ENCODE peak calls at places on chromosome 18, in seven cellular contexts. L is cardiac fibroblast, D is astrocyte of the spinal cord, H is fibroblast of the aortic adventitia, G is BJ, V is dorsolateral prefrontal cortex, K is WERI-Rb-1. P is an unnamed sample.

GRCh38 chr18:62281684-62282083 is 43.4 kb upstream of the TNFRSF11A start:
- DNase-seq in L (peak; percentile 91), D (peak; percentile 85), H (peak; percentile 91), G (peak; percentile 49), V (no peak), K (no peak), P (peak; percentile 9)

GRCh38 chr18:49224130-49224529 is 236.3 kb downstream of the DYM start:
- DNase-seq in L (no peak), D (no peak), H (no peak), G (no peak), V (no peak), K (no peak), P (no peak)

GRCh38 chr18:58911766-58912165 is 47.1 kb downstream of the ZNF532 start:
- DNase-seq in L (peak; percentile 56), D (peak; percentile 33), H (peak; percentile 46), G (no peak), V (no peak), K (no peak), P (no peak)

GRCh38 chr18:22340340-22340739 is 77.4 kb downstream of the CTAGE1 start:
- DNase-seq in L (no peak), D (no peak), H (no peak), G (no peak), V (no peak), K (no peak), P (no peak)

GRCh38 chr18:79875931-79876461 is 75.5 kb downstream of the SLC66A2 start:
- DNase-seq in L (no peak), D (no peak), H (no peak), G (no peak), V (no peak), K (no peak), P (no peak)

GRCh38 chr18:49764032-49764431 is 49.3 kb downstream of the ACAA2 start:
- DNase-seq in L (peak; percentile 48), D (peak; percentile 38), H (peak; percentile 54), G (no peak), V (no peak), K (no peak), P (no peak)

GRCh38 chr18:75374466-75374865 is 53.0 kb downstream of the SMIM21 start:
- DNase-seq in L (no peak), D (no peak), H (no peak), G (no peak), V (no peak), K (no peak), P (no peak)

GRCh38 chr18:42310956-42311355 is 355.9 kb downstream of the PIK3C3 start:
- DNase-seq in L (peak; percentile 85), D (no peak), H (peak; percentile 75), G (no peak), V (no peak), K (no peak), P (peak; percentile 86)

GRCh38 chr18:66226782-66227181 is 377.1 kb downstream of the CDH19 start:
- DNase-seq in L (no peak), D (no peak), H (no peak), G (no peak), V (no peak), K (no peak), P (no peak)

GRCh38 chr18:59655661-59656060 is 41.6 kb downstream of the CCBE1 start:
- DNase-seq in L (no peak), D (no peak), H (no peak), G (no peak), V (no peak), K (no peak), P (no peak)

GRCh38 chr18:36518839-36519238 is 221.3 kb downstream of the FHOD3 start:
- DNase-seq in L (no peak), D (no peak), H (no peak), G (no peak), V (no peak), K (no peak), P (no peak)

GRCh38 chr18:52069201-52069600 is 270.8 kb upstream of the DCC start:
- DNase-seq in L (no peak), D (no peak), H (no peak), G (no peak), V (no peak), K (no peak), P (no peak)

GRCh38 chr18:48228301-48228715 is 180.9 kb downstream of the ZBTB7C start:
- DNase-seq in L (peak; percentile 6), D (no peak), H (peak; percentile 57), G (no peak), V (no peak), K (no peak), P (no peak)

GRCh38 chr18:31102020-31102684 is at the start of gene DSC2:
- DNase-seq in L (no peak), D (no peak), H (no peak), G (no peak), V (no peak), K (peak; percentile 79), P (no peak)

GRCh38 chr18:75161629-75162028 is 47.3 kb downstream of the PTGR3 start:
- DNase-seq in L (peak; percentile 5), D (no peak), H (peak; percentile 11), G (no peak), V (no peak), K (no peak), P (no peak)

GRCh38 chr18:59265246-59266018 is 7.8 kb downstream of the RAX start:
- DNase-seq in L (no peak), D (no peak), H (no peak), G (no peak), V (no peak), K (peak; percentile 89), P (no peak)

GRCh38 chr18:64972545-64972944 is 778.3 kb upstream of the CDH7 start:
- DNase-seq in L (no peak), D (peak; percentile 0), H (no peak), G (no peak), V (no peak), K (peak; percentile 10), P (no peak)

GRCh38 chr18:56516769-56517168 is 121.6 kb downstream of the TXNL1 start:
- DNase-seq in L (peak; percentile 17), D (peak; percentile 43), H (peak; percentile 66), G (peak; percentile 36), V (no peak), K (no peak), P (no peak)

GRCh38 chr18:42038936-42039335 is 83.9 kb downstream of the PIK3C3 start:
- DNase-seq in L (peak; percentile 83), D (peak; percentile 75), H (peak; percentile 83), G (peak; percentile 89), V (no peak), K (no peak), P (peak; percentile 98)

GRCh38 chr18:47528343-47528742 is 276.9 kb upstream of the SKOR2 start:
- DNase-seq in L (no peak), D (no peak), H (no peak), G (no peak), V (no peak), K (no peak), P (no peak)

GRCh38 chr18:49580279-49580678 is 18.4 kb downstream of the LIPG start:
- DNase-seq in L (no peak), D (no peak), H (no peak), G (no peak), V (no peak), K (no peak), P (no peak)

GRCh38 chr18:3998698-3999333 is 456.3 kb downstream of the DLGAP1 start:
- DNase-seq in L (peak; percentile 83), D (peak; percentile 68), H (peak; percentile 83), G (no peak), V (no peak), K (no peak), P (no peak)

GRCh38 chr18:58942486-58942885 is 77.8 kb downstream of the ZNF532 start:
- DNase-seq in L (peak; percentile 35), D (no peak), H (peak; percentile 17), G (no peak), V (no peak), K (no peak), P (no peak)

GRCh38 chr18:1564793-1565192 is 660.1 kb downstream of the ADCYAP1 start:
- DNase-seq in L (no peak), D (no peak), H (no peak), G (no peak), V (no peak), K (no peak), P (no peak)

GRCh38 chr18:3354506-3354905 is 92.6 kb downstream of the MYL12B start:
- DNase-seq in L (no peak), D (no peak), H (no peak), G (no peak), V (no peak), K (no peak), P (no peak)

GRCh38 chr18:57644540-57644939 is 22.9 kb upstream of the NARS1 start:
- DNase-seq in L (peak; percentile 36), D (peak; percentile 44), H (no peak), G (no peak), V (no peak), K (no peak), P (no peak)
- TF ChIP-seq CTCF in L (no peak), D (no peak), H (no peak), G (no peak), V (peak; percentile 20), K (no peak), P (peak; percentile 25)

GRCh38 chr18:7725473-7725872 is 158.4 kb downstream of the PTPRM start:
- DNase-seq in L (no peak), D (no peak), H (no peak), G (no peak), V (no peak), K (no peak), P (no peak)

GRCh38 chr18:7723558-7723957 is 156.4 kb downstream of the PTPRM start:
- DNase-seq in L (no peak), D (no peak), H (no peak), G (no peak), V (no peak), K (no peak), P (no peak)

GRCh38 chr18:7720395-7720794 is 153.3 kb downstream of the PTPRM start:
- DNase-seq in L (no peak), D (no peak), H (no peak), G (no peak), V (no peak), K (no peak), P (no peak)

GRCh38 chr18:7722955-7723354 is 155.8 kb downstream of the PTPRM start:
- DNase-seq in L (no peak), D (no peak), H (no peak), G (no peak), V (no peak), K (no peak), P (peak; percentile 77)

GRCh38 chr18:7721532-7721931 is 154.4 kb downstream of the PTPRM start:
- DNase-seq in L (no peak), D (no peak), H (no peak), G (no peak), V (no peak), K (no peak), P (no peak)
- H3K4me3 ChIP-seq in L (no peak overlapping the region), D (no peak overlapping the region), H (no peak overlapping the region), G (no peak overlapping the region), V (no peak overlapping the region), K (no peak overlapping the region), P (no peak overlapping the region)

GRCh38 chr18:63676526-63676925 is 14.8 kb upstream of the SERPINB3 start:
- DNase-seq in L (no peak), D (no peak), H (no peak), G (no peak), V (no peak), K (peak; percentile 62), P (no peak)
- TF ChIP-seq CTCF in L (no peak), D (peak; percentile 13), H (peak; percentile 11), G (peak; percentile 33), V (no peak), K (peak; percentile 85), P (peak; percentile 69)

GRCh38 chr18:12279781-12280531 is 25.8 kb downstream of the CIDEA start:
- DNase-seq in L (no peak), D (no peak), H (no peak), G (no peak), V (no peak), K (no peak), P (no peak)
- H3K4me3 ChIP-seq in L (peak overlapping the region; percentile 36), D (no peak overlapping the region), H (peak overlapping the region; percentile 46), G (peak overlapping the region; percentile 27), V (no peak overlapping the region), K (no peak overlapping the region), P (no peak overlapping the region)

P was measured in epithelial cell of proximal tubule.